ENCODE peak calls at places on chromosomes 3 and 15, in seven cellular contexts. D, O, C, U, K, G and P are unnamed samples.

GRCh38 chr3:12759693-12760565 is 870 bp upstream of the TMEM40 start:
- DNase-seq in D (no peak), C (no peak), K (no peak), U (no peak), O (peak; percentile 31), G (no peak), P (no peak)

GRCh38 chr15:80662129-80662528 is 33.0 kb upstream of the ABHD17C start:
- DNase-seq in D (peak; percentile 34), K (no peak), U (peak; percentile 40), O (no peak), G (no peak), C (no peak), P (no peak)

GRCh38 chr15:73598540-73599195 is 34.5 kb downstream of the NPTN start:
- DNase-seq in G (no peak), O (no peak), U (peak; percentile 68), C (no peak), K (peak; percentile 63), D (peak; percentile 30), P (peak; percentile 7)

GRCh38 chr3:46695177-46695961 is 1.9 kb upstream of the ALS2CL start:
- DNase-seq in C (peak; percentile 88), U (peak; percentile 29), G (peak; percentile 70), D (no peak), O (peak; percentile 42), K (no peak), P (no peak)

GRCh38 chr15:66832679-66833078 is 130.6 kb downstream of the SMAD6 start:
- DNase-seq in O (peak; percentile 25), C (no peak), G (no peak), D (peak; percentile 93), K (peak; percentile 86), U (peak; percentile 97), P (no peak)

GRCh38 chr3:101878589-101878988 is 29.3 kb downstream of the NFKBIZ start:
- DNase-seq in D (no peak), G (no peak), K (no peak), U (no peak), C (no peak), O (peak; percentile 30), P (no peak)

GRCh38 chr3:129918461-129918860 is 24.9 kb upstream of the TMCC1 start:
- DNase-seq in D (no peak), U (no peak), O (no peak), K (no peak), G (no peak), C (no peak), P (no peak)

GRCh38 chr3:167166594-167167253 is 213.4 kb downstream of the ZBBX start:
- DNase-seq in C (peak; percentile 27), U (no peak), K (no peak), D (no peak), G (peak; percentile 56), O (no peak), P (no peak)

GRCh38 chr3:44080507-44080906 is 161.2 kb upstream of the TOPAZ1 start:
- DNase-seq in O (no peak), D (no peak), C (no peak), K (no peak), G (no peak), U (no peak), P (no peak)

GRCh38 chr3:3806092-3806491 is 6.9 kb downstream of the LRRN1 start:
- DNase-seq in D (no peak), O (no peak), K (no peak), U (no peak), C (no peak), G (no peak), P (no peak)

GRCh38 chr15:92643849-92644815 is 11.4 kb downstream of the FAM174B start:
- DNase-seq in U (no peak), G (no peak), O (peak; percentile 50), C (no peak), D (no peak), K (no peak), P (no peak)

GRCh38 chr3:127761101-127761802 is 61.1 kb downstream of the MGLL start:
- DNase-seq in D (no peak), K (no peak), O (no peak), U (no peak), G (no peak), C (no peak), P (no peak)

GRCh38 chr3:46356909-46357308 is 3.0 kb downstream of the CCR2 start:
- DNase-seq in U (no peak), D (no peak), O (no peak), C (no peak), G (no peak), K (no peak), P (no peak)

GRCh38 chr15:72521682-72522081 is 47.6 kb downstream of the ARIH1 start:
- DNase-seq in G (no peak), K (no peak), U (peak; percentile 8), D (peak; percentile 38), O (no peak), C (no peak), P (peak; percentile 43)

GRCh38 chr3:118970819-118971218 is 63.8 kb downstream of the IGSF11 start:
- DNase-seq in K (no peak), C (no peak), D (no peak), G (no peak), U (no peak), O (no peak), P (no peak)

GRCh38 chr3:46898321-46899150 is 21.0 kb downstream of the PTH1R start:
- DNase-seq in O (no peak), D (no peak), U (no peak), C (peak; percentile 69), G (peak; percentile 15), K (no peak), P (no peak)

GRCh38 chr3:158097571-158098553 is 8.4 kb downstream of the SHOX2 start:
- DNase-seq in U (no peak), D (peak; percentile 47), K (no peak), C (peak; percentile 95), G (no peak), O (peak; percentile 83), P (peak; percentile 55)

GRCh38 chr15:26628879-26629529 is 143.9 kb downstream of the GABRB3 start:
- DNase-seq in U (peak; percentile 26), D (peak; percentile 65), K (peak; percentile 71), G (peak; percentile 68), C (peak; percentile 87), O (peak; percentile 91), P (no peak)

GRCh38 chr3:97949743-97950142 is 22.5 kb downstream of the RIOX2 start:
- DNase-seq in U (no peak), D (no peak), G (no peak), C (no peak), O (no peak), K (no peak), P (no peak)

GRCh38 chr15:76553564-76553963 is 217.0 kb downstream of the ISL2 start:
- DNase-seq in K (no peak), U (no peak), C (no peak), O (no peak), G (no peak), D (no peak), P (no peak)
- H3K4me3 ChIP-seq in K (no peak overlapping the region), U (no peak overlapping the region), C (no peak overlapping the region), O (no peak overlapping the region), G (no peak overlapping the region), D (no peak overlapping the region), P (no peak overlapping the region)

DNA sequence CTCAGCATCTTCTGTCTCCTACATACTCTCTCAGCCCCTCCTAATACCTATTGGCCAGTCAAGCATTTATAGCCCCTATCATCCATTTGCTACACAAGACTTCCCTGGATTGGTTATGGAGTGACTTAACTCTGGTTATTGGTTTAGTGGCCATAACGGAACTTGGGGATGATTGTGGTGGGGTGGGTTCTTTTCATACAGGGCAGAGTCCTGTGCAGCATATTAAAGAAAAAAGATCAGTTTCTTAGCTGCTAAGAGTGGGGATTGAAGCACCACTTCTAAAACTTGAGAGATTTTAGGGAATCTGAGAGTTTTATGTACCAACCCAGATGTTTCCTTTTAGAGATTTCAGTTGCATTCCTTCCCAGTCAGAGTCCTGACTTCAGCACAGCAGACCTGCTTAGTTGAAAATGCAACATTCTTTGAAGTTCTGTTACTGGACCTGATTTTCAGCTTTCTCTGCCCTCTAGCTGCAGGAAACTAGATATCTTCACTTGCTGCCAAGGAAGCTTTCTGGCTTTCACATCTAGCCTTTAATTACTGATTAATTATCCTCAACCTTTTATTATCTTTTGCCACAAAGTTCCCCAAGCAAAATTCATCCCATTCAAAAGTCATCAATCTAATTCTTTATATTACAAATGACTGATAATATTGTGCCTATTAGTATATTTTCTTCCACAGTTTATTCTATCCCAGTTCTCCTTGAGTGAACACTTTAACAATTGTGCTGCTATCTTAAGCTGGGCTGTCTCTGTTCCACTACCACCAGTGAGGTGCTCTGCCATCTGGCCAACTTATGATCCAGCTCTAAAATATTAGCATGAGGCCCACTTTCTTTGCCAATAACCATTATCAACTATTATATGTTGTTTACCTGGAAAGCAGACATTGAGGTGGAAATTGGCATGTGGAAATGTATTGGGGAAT is 906.0 kb upstream of the ALCAM start:
- DNase-seq in U (peak; percentile 80), O (peak; percentile 77), K (peak; percentile 83), D (no peak), C (peak; percentile 84), G (no peak), P (peak; percentile 83)
- TF ChIP-seq CTCF in U (peak; percentile 55), O (peak; percentile 78), K (peak; percentile 71), D (peak; percentile 28), C (peak; percentile 69), G (peak; percentile 30), P (peak; percentile 64)

GRCh38 chr3:113663761-113664160 is 32.7 kb downstream of the USF3 start:
- DNase-seq in G (no peak), U (no peak), O (no peak), C (no peak), D (no peak), K (no peak), P (no peak)

GRCh38 chr3:113662824-113663223 is 33.6 kb downstream of the USF3 start:
- DNase-seq in U (no peak), C (no peak), K (no peak), O (no peak), G (no peak), D (no peak), P (no peak)

GRCh38 chr3:113664523-113665094 is 31.8 kb downstream of the USF3 start:
- DNase-seq in C (no peak), G (no peak), K (no peak), D (no peak), U (no peak), O (no peak), P (no peak)

GRCh38 chr3:113663324-113663750 is 33.1 kb downstream of the USF3 start:
- DNase-seq in U (no peak), D (no peak), K (no peak), G (no peak), C (no peak), O (no peak), P (no peak)

DNA sequence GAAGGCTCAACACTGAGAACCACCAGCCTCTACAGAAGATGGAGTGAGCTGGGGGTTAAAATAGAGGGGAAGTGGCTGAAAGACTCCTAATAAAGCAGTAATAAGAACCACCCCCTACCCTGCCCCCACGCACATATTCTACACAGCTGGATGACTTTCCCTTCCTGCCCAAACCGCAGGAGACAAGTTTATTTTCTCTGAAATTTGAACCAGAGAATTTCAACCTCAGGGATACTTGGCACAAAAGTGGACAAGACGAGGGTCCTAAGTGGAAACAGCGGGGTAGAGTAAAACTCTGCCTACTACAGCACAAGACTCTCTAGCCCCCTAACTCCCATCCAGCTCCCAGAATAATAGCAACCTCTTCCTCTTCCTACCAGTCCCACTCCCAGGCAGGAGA is 28.4 kb downstream of the USF3 start:
- DNase-seq in D (peak; percentile 66), O (no peak), K (peak; percentile 29), G (no peak), U (peak; percentile 3), C (no peak), P (peak; percentile 74)
- H3K4me3 ChIP-seq in D (peak overlapping the region; percentile 38), O (no peak overlapping the region), K (no peak overlapping the region), G (no peak overlapping the region), U (no peak overlapping the region), C (no peak overlapping the region), P (no peak overlapping the region)

GRCh38 chr3:58560771-58561311 is 16.4 kb downstream of the FAM107A start:
- DNase-seq in U (peak; percentile 97), D (peak; percentile 90), G (no peak), C (peak; percentile 98), K (peak; percentile 99), O (peak; percentile 94), P (peak; percentile 91)
- TF ChIP-seq CTCF in U (peak; percentile 54), D (peak; percentile 56), G (peak; percentile 42), C (peak; percentile 93), K (peak; percentile 81), O (peak; percentile 81), P (peak; percentile 62)